ENCODE peak calls at places on chromosomes 4 and X, in five cellular contexts. B, U, X, G and Y are unnamed samples.

GRCh38 chrX:83508006-83508405 is at the start of gene POU3F4:
- DNase-seq in B (no peak), U (no peak), X (no peak), G (peak; percentile 14), Y (no peak)

GRCh38 chr4:3342182-3342854 is 49.5 kb downstream of the RGS12 start:
- DNase-seq in B (peak; percentile 81), U (peak; percentile 14), X (no peak), G (no peak), Y (no peak)

GRCh38 chr4:76011700-76012387 is 4.5 kb upstream of the CXCL9 start:
- DNase-seq in B (peak; percentile 40), U (no peak), X (no peak), G (no peak), Y (no peak)

GRCh38 chr4:41832961-41833360 is 84.4 kb upstream of the PHOX2B start:
- DNase-seq in B (no peak), U (no peak), X (no peak), G (no peak), Y (no peak)

GRCh38 chr4:33386761-33387160 is 2666.6 kb downstream of the PCDH7 start:
- DNase-seq in B (no peak), U (no peak), X (no peak), G (no peak), Y (no peak)

GRCh38 chrX:15751160-15751819 is 13.2 kb downstream of the CA5B start:
- DNase-seq in B (peak; percentile 34), U (no peak), X (no peak), G (no peak), Y (no peak)

GRCh38 chrX:149286940-149287349 is 218.2 kb downstream of the IDS start:
- DNase-seq in B (peak; percentile 51), U (peak; percentile 35), X (no peak), G (no peak), Y (peak; percentile 41)

GRCh38 chr4:145912391-145912790 is 26.2 kb downstream of the ZNF827 start:
- DNase-seq in B (no peak), U (no peak), X (no peak), G (no peak), Y (no peak)

GRCh38 chr4:170278481-170278880 is 188.7 kb upstream of the AADAT start:
- DNase-seq in B (no peak), U (no peak), X (no peak), G (no peak), Y (no peak)

GRCh38 chr4:99457270-99457669 is 22.1 kb upstream of the ADH7 start:
- DNase-seq in B (no peak), U (no peak), X (no peak), G (no peak), Y (no peak)

GRCh38 chrX:109987884-109988283 is 15.0 kb upstream of the TMEM164 start:
- DNase-seq in B (peak; percentile 21), U (no peak), X (no peak), G (no peak), Y (no peak)

GRCh38 chr4:10175626-10176025 is 59.0 kb upstream of the WDR1 start:
- DNase-seq in B (no peak), U (no peak), X (no peak), G (no peak), Y (no peak)

GRCh38 chr4:140296335-140296753 is 77.1 kb upstream of the SCOC start:
- DNase-seq in B (peak; percentile 68), U (peak; percentile 36), X (peak; percentile 77), G (peak; percentile 65), Y (no peak)

GRCh38 chrX:19064175-19064574 is 58.1 kb downstream of the ADGRG2 start:
- DNase-seq in B (no peak), U (peak; percentile 8), X (no peak), G (no peak), Y (no peak)

GRCh38 chr4:83855044-83855443 is 319.1 kb downstream of the GPAT3 start:
- DNase-seq in B (no peak), U (peak; percentile 47), X (no peak), G (no peak), Y (no peak)

GRCh38 chr4:2259036-2259540 is 2.8 kb downstream of the MXD4 start:
- DNase-seq in B (no peak), U (no peak), X (peak; percentile 12), G (no peak), Y (peak; percentile 44)

GRCh38 chr4:3873446-3874415 is 107.5 kb downstream of the ADRA2C start:
- DNase-seq in B (no peak), U (no peak), X (no peak), G (no peak), Y (no peak)

GRCh38 chrX:71909956-71910355 is 689 bp upstream of the NHSL2 start:
- DNase-seq in B (no peak), U (no peak), X (peak; percentile 32), G (no peak), Y (no peak)

GRCh38 chrX:12890467-12890866 is 16.0 kb upstream of the TLR8 start:
- DNase-seq in B (no peak), U (no peak), X (no peak), G (no peak), Y (no peak)
- H3K4me1 ChIP-seq in B (no peaks in the 10 kb centered on the region), U (no peaks in the 10 kb centered on the region), X (peaks cover 3% of the 10 kb centered on the region), G (no peaks in the 10 kb centered on the region), Y (no peaks in the 10 kb centered on the region)

GRCh38 chr4:69859140-69859539 is 805 bp downstream of the SULT1E1 start:
- DNase-seq in B (no peak), U (no peak), X (no peak), G (no peak), Y (no peak)
- H3K4me3 ChIP-seq in B (no peak overlapping the region), U (no peak overlapping the region), X (no peak overlapping the region), G (no peak overlapping the region), Y (no peak overlapping the region)

DNA sequence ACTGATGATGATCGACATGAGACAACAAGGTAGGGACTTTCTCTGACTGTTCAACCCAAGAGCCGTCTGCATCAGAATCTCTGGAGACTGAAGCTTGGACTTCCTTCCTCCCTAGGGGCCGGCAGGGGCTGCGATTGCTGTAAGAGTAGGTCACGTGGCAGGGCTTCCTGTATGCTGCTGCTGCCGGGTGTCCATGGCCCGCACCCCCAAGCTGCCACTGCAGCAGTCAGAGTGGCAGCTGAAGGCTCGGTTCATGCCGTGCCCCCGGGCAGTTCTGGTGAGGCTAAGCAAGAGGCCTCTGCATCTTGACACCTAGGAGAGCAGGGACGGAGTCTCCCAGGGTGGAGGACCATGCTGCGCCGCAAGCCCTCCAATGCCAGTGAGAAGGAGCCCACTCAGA is at the start of gene SASH3:
- DNase-seq in B (no peak), U (no peak), X (peak; percentile 16), G (no peak), Y (peak; percentile 55)
- TF ChIP-seq POLR2A in B (no peak), U (no peak), X (no peak), G (no peak), Y (no peak)

GRCh38 chrX:39157796-39158195 is 356.5 kb downstream of the MID1IP1 start:
- DNase-seq in B (no peak), U (no peak), X (no peak), G (no peak), Y (no peak)
- H3K4me1 ChIP-seq in B (no peaks in the 10 kb centered on the region), U (no peaks in the 10 kb centered on the region), X (peaks cover 7% of the 10 kb centered on the region), G (no peaks in the 10 kb centered on the region), Y (no peaks in the 10 kb centered on the region)

GRCh38 chr4:153788064-153788418 is 842 bp downstream of the SFRP2 start:
- DNase-seq in B (no peak), U (no peak), X (no peak), G (no peak), Y (no peak)

GRCh38 chr4:153790962-153791551 is 2.2 kb upstream of the SFRP2 start:
- DNase-seq in B (no peak), U (no peak), X (peak; percentile 35), G (no peak), Y (no peak)

GRCh38 chr4:153788419-153789276 is at the start of gene SFRP2:
- DNase-seq in B (no peak), U (no peak), X (peak; percentile 18), G (no peak), Y (no peak)

GRCh38 chr4:153792007-153792892 is 3.4 kb upstream of the SFRP2 start:
- DNase-seq in B (no peak), U (no peak), X (peak; percentile 70), G (no peak), Y (no peak)

DNA sequence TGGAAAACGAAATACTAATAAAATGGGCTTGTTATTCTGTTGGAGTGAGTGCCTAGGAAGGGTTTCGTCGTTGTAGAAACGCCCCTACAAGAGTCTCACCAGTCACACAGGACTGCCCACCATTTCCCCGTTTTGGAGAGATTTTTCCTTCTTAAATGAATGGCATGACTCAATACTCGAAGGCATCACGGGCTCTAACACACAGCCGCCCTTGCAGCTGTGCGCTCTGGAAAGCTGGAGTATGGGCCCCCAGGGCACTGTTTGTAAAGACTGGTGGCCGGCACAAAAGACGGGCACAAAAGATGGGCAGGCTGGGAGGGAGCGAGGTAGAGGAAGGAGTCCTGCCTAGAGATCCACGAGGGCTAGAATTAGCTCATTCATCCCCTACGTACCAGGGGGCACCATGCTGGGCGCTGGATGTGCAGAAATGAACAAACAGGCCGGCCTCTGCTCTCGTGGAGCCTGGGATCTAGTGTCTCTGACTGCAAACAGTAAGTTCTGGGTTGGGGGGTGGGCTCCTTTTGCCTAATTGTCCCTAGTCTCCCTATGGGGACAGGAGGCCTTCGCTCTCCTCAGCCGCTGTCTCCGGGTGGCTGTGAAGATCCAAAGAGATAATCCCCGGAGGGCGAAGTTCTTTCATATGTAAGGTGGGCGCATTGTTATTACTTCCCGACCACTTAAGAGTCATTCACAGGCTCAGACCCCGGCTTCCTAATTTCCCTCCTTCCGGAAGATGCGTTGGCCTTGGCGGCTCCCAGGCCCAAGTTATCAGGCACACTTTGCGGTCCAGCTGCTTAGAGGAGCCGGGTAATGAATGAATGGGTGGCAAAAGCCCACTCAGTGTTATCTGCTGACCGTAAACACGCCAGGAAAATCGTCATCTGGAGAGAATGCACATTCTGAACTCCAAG is 1.1 kb upstream of the SFRP2 start:
- DNase-seq in B (no peak), U (no peak), X (no peak), G (no peak), Y (no peak)
- H3K4me3 ChIP-seq in B (no peak overlapping the region), U (no peak overlapping the region), X (no peak overlapping the region), G (no peak overlapping the region), Y (no peak overlapping the region)